ENCODE peak calls at places on chromosomes 6 and 20, in nine cellular contexts. One of them, this sample, is unnamed.

GRCh38 chr6:150320450-150320849 is 48.4 kb upstream of the IYD start:
- DNase-seq in B cell: no peak
- DNase-seq in heart left ventricle: peak
- DNase-seq in fibroblast of the aortic adventitia: peak
- DNase-seq in heart right ventricle: peak
- DNase-seq in CD8-positive, alpha-beta T cell: no peak
- DNase-seq in AG04450: no peak
- DNase-seq in IMR-90: no peak
- DNase-seq in colonic mucosa: no peak
- DNase-seq in this sample: no peak

GRCh38 chr6:6479706-6480250 is 108.7 kb upstream of the LY86 start:
- DNase-seq in heart left ventricle: no peak
- DNase-seq in IMR-90: no peak
- DNase-seq in heart right ventricle: no peak
- DNase-seq in fibroblast of the aortic adventitia: no peak
- DNase-seq in AG04450: no peak
- DNase-seq in colonic mucosa: no peak
- DNase-seq in B cell: no peak
- DNase-seq in CD8-positive, alpha-beta T cell: no peak
- DNase-seq in this sample: no peak

GRCh38 chr6:39934060-39934757 is at the start of gene MOCS1:
- DNase-seq in IMR-90: peak
- DNase-seq in AG04450: peak
- DNase-seq in B cell: no peak
- DNase-seq in fibroblast of the aortic adventitia: peak
- DNase-seq in heart left ventricle: peak
- DNase-seq in colonic mucosa: peak
- DNase-seq in CD8-positive, alpha-beta T cell: peak
- DNase-seq in heart right ventricle: peak
- DNase-seq in this sample: peak

GRCh38 chr6:3310710-3311109 is 52.0 kb downstream of the PSMG4 start:
- DNase-seq in IMR-90: no peak
- DNase-seq in heart left ventricle: no peak
- DNase-seq in heart right ventricle: no peak
- DNase-seq in fibroblast of the aortic adventitia: no peak
- DNase-seq in AG04450: no peak
- DNase-seq in colonic mucosa: no peak
- DNase-seq in B cell: no peak
- DNase-seq in CD8-positive, alpha-beta T cell: no peak
- DNase-seq in this sample: no peak

GRCh38 chr6:167079853-167080297 is 43.0 kb upstream of the CCR6 start:
- DNase-seq in AG04450: no peak
- DNase-seq in heart right ventricle: no peak
- DNase-seq in CD8-positive, alpha-beta T cell: peak
- DNase-seq in colonic mucosa: no peak
- DNase-seq in fibroblast of the aortic adventitia: no peak
- DNase-seq in heart left ventricle: no peak
- DNase-seq in IMR-90: no peak
- DNase-seq in B cell: peak
- DNase-seq in this sample: no peak

GRCh38 chr20:14235355-14235754 is 102.1 kb downstream of the FLRT3 start:
- DNase-seq in heart right ventricle: no peak
- DNase-seq in colonic mucosa: no peak
- DNase-seq in heart left ventricle: no peak
- DNase-seq in AG04450: peak
- DNase-seq in B cell: no peak
- DNase-seq in CD8-positive, alpha-beta T cell: no peak
- DNase-seq in fibroblast of the aortic adventitia: peak
- DNase-seq in IMR-90: peak
- DNase-seq in this sample: peak

GRCh38 chr6:109477725-109478124 is 5.3 kb downstream of the ZBTB24 start:
- DNase-seq in heart left ventricle: no peak
- DNase-seq in heart right ventricle: no peak
- DNase-seq in IMR-90: no peak
- DNase-seq in AG04450: no peak
- DNase-seq in colonic mucosa: no peak
- DNase-seq in fibroblast of the aortic adventitia: no peak
- DNase-seq in B cell: no peak
- DNase-seq in CD8-positive, alpha-beta T cell: no peak
- DNase-seq in this sample: no peak

GRCh38 chr6:165834613-165835259 is 171.7 kb upstream of the PDE10A start:
- DNase-seq in colonic mucosa: peak
- DNase-seq in B cell: no peak
- DNase-seq in heart right ventricle: peak
- DNase-seq in IMR-90: peak
- DNase-seq in AG04450: no peak
- DNase-seq in CD8-positive, alpha-beta T cell: no peak
- DNase-seq in heart left ventricle: peak
- DNase-seq in fibroblast of the aortic adventitia: no peak
- DNase-seq in this sample: no peak

GRCh38 chr20:12966468-12967085 is 42.2 kb upstream of the SPTLC3 start:
- DNase-seq in heart right ventricle: no peak
- DNase-seq in fibroblast of the aortic adventitia: peak
- DNase-seq in B cell: no peak
- DNase-seq in AG04450: peak
- DNase-seq in colonic mucosa: no peak
- DNase-seq in CD8-positive, alpha-beta T cell: no peak
- DNase-seq in heart left ventricle: no peak
- DNase-seq in IMR-90: peak
- DNase-seq in this sample: peak

GRCh38 chr6:148760568-148761531 is 14.0 kb downstream of the UST start:
- DNase-seq in fibroblast of the aortic adventitia: peak
- DNase-seq in IMR-90: peak
- DNase-seq in CD8-positive, alpha-beta T cell: peak
- DNase-seq in AG04450: peak
- DNase-seq in heart right ventricle: peak
- DNase-seq in heart left ventricle: peak
- DNase-seq in colonic mucosa: peak
- DNase-seq in B cell: peak
- DNase-seq in this sample: peak

GRCh38 chr6:44485601-44486000 is 98.1 kb downstream of the CDC5L start:
- DNase-seq in colonic mucosa: no peak
- DNase-seq in AG04450: no peak
- DNase-seq in fibroblast of the aortic adventitia: no peak
- DNase-seq in B cell: no peak
- DNase-seq in IMR-90: no peak
- DNase-seq in heart right ventricle: no peak
- DNase-seq in CD8-positive, alpha-beta T cell: no peak
- DNase-seq in heart left ventricle: no peak
- DNase-seq in this sample: no peak

GRCh38 chr20:32050324-32050723 is 1.7 kb upstream of the HCK start:
- DNase-seq in AG04450: no peak
- DNase-seq in IMR-90: no peak
- DNase-seq in colonic mucosa: no peak
- DNase-seq in fibroblast of the aortic adventitia: no peak
- DNase-seq in CD8-positive, alpha-beta T cell: no peak
- DNase-seq in heart left ventricle: no peak
- DNase-seq in B cell: no peak
- DNase-seq in heart right ventricle: no peak
- DNase-seq in this sample: no peak

GRCh38 chr20:32051720-32052089 is 337 bp upstream of the HCK start:
- DNase-seq in heart right ventricle: no peak
- DNase-seq in colonic mucosa: no peak
- DNase-seq in fibroblast of the aortic adventitia: no peak
- DNase-seq in AG04450: no peak
- DNase-seq in heart left ventricle: no peak
- DNase-seq in CD8-positive, alpha-beta T cell: no peak
- DNase-seq in B cell: no peak
- DNase-seq in IMR-90: no peak
- DNase-seq in this sample: no peak

GRCh38 chr20:32052792-32053362 is 835 bp downstream of the HCK start:
- DNase-seq in heart left ventricle: peak
- DNase-seq in CD8-positive, alpha-beta T cell: no peak
- DNase-seq in heart right ventricle: peak
- DNase-seq in colonic mucosa: peak
- DNase-seq in fibroblast of the aortic adventitia: no peak
- DNase-seq in AG04450: no peak
- DNase-seq in B cell: peak
- DNase-seq in IMR-90: no peak
- DNase-seq in this sample: no peak

GRCh38 chr20:32052090-32052791 is at the start of gene HCK:
- DNase-seq in CD8-positive, alpha-beta T cell: no peak
- DNase-seq in fibroblast of the aortic adventitia: no peak
- DNase-seq in colonic mucosa: no peak
- DNase-seq in IMR-90: no peak
- DNase-seq in heart left ventricle: peak
- DNase-seq in heart right ventricle: no peak
- DNase-seq in AG04450: no peak
- DNase-seq in B cell: peak
- DNase-seq in this sample: no peak

DNA sequence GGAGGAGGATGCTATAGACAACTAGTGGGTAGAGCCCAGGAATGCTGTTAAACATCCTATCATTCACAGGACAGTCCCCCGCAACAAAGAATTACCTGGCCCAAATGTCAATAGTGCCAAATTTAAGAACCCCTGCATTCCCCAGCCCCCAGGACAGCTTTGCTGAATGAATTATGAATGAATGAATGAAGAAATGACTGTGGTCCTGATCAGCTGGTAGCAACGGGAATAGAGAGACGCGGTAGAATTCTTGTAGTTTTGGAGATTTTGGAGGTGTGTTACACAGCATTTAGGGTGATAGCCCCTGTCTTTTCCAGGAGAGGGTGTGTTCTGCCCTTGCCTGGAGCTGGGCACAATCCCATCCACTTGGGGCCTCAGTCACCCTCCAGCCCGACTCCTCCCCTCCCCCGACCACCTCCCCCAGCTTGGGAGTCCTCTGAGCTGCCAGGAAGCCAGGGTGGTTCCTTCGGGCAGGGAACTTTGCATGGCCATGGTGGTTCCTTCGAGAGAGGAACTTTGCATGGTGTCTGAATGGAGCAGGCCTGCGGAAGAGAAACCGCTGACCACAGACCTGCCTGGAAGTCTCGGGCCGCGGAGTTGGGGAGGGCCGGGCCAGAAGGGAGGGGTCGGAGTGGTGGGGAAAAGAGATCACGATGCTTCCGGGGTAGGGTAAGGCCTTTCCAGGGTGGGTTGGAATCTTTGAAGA is 1.0 kb upstream of the HCK start:
- DNase-seq in colonic mucosa: peak
- DNase-seq in IMR-90: no peak
- DNase-seq in B cell: peak
- DNase-seq in AG04450: no peak
- DNase-seq in heart right ventricle: peak
- DNase-seq in heart left ventricle: peak
- DNase-seq in CD8-positive, alpha-beta T cell: no peak
- DNase-seq in fibroblast of the aortic adventitia: no peak
- DNase-seq in this sample: no peak
- TF ChIP-seq CTCF in colonic mucosa: no peak
- TF ChIP-seq CTCF in IMR-90: no peak
- TF ChIP-seq CTCF in B cell: no peak
- TF ChIP-seq CTCF in AG04450: no peak
- TF ChIP-seq CTCF in heart right ventricle: no peak
- TF ChIP-seq CTCF in heart left ventricle: no peak
- TF ChIP-seq CTCF in CD8-positive, alpha-beta T cell: no peak
- TF ChIP-seq CTCF in fibroblast of the aortic adventitia: no peak
- TF ChIP-seq CTCF in this sample: no peak

DNA sequence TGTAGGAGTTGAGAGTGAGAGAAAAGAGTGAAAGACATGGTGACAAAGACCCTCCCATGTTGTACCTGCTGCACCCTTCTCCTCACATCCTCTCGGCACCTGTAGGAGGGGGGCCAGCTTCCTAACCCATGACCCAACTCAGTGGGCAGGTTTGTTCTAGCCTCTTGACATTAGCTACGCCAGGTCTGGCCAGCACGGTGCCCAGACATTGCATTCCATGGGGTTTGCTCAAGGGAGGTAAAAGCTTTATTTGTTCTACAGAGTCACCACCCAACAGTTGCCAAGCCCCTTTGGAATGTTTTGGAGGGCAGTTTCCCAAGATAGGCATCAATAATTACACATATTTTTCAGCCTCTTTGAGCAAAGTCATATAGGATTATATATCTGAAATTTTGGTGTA is 22.7 kb upstream of the TGM6 start:
- DNase-seq in colonic mucosa: no peak
- DNase-seq in heart right ventricle: no peak
- DNase-seq in fibroblast of the aortic adventitia: no peak
- DNase-seq in heart left ventricle: no peak
- DNase-seq in AG04450: no peak
- DNase-seq in B cell: no peak
- DNase-seq in CD8-positive, alpha-beta T cell: no peak
- DNase-seq in IMR-90: no peak
- DNase-seq in this sample: no peak
- TF ChIP-seq CTCF in colonic mucosa: no peak
- TF ChIP-seq CTCF in heart right ventricle: no peak
- TF ChIP-seq CTCF in fibroblast of the aortic adventitia: no peak
- TF ChIP-seq CTCF in heart left ventricle: no peak
- TF ChIP-seq CTCF in AG04450: no peak
- TF ChIP-seq CTCF in B cell: no peak
- TF ChIP-seq CTCF in CD8-positive, alpha-beta T cell: no peak
- TF ChIP-seq CTCF in IMR-90: no peak
- TF ChIP-seq CTCF in this sample: no peak

DNA sequence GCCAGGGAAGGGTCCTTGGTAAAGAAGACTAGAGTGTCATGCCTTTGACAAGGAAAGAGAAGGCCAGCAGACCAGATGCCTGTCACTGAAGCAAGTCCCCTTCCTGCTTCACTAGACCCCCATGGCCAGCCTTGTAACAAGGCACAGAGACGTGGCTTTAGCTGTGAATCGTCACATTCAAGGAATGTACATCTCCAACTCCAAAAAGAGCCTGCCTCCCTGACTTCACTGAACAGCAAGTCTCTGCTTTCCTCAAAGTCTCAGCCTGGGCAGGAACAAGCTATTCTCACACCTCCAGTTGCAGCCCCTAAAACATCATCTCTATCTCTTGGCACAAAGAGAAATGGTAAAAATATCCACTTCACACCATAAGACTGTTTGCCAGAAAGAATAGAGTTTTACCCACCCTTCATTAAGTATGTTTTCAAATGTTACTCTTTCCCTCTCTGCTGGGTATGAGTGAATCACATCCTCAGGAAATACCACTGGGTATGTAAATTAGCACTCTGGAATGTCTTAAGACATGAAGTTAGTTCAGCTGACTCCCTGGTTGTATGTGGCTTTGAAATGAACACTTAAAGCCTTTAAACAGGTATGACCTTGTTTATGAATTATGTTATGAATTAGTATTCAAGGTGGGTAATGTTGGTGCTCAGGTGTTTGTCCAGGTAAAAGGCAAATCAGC is 46.4 kb upstream of the NT5E start:
- DNase-seq in heart left ventricle: no peak
- DNase-seq in IMR-90: peak
- DNase-seq in colonic mucosa: no peak
- DNase-seq in CD8-positive, alpha-beta T cell: no peak
- DNase-seq in heart right ventricle: no peak
- DNase-seq in fibroblast of the aortic adventitia: peak
- DNase-seq in AG04450: no peak
- DNase-seq in B cell: no peak
- DNase-seq in this sample: no peak
- TF ChIP-seq CTCF in heart left ventricle: no peak
- TF ChIP-seq CTCF in IMR-90: no peak
- TF ChIP-seq CTCF in colonic mucosa: no peak
- TF ChIP-seq CTCF in CD8-positive, alpha-beta T cell: no peak
- TF ChIP-seq CTCF in heart right ventricle: no peak
- TF ChIP-seq CTCF in fibroblast of the aortic adventitia: no peak
- TF ChIP-seq CTCF in AG04450: no peak
- TF ChIP-seq CTCF in B cell: no peak
- TF ChIP-seq CTCF in this sample: no peak

DNA sequence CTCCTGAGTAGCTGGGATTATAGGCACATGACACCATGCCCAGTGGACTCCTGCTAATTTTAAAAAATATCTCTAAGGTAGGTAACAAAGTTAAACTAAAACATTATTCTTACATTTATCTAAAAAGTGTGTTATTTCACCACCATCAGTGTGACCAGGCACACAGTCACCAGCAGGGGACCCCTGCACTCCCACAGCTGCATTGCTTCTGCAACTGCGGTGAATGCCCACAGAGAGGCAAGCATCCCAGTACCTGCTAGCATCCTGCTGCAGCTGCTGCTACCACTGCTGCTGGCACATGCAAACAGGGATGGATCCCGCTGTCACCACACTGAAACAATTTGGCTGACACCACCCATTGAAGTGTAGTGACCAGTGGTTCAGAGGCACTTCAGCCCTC is 21.9 kb upstream of the EPB41L2 start:
- DNase-seq in AG04450: no peak
- DNase-seq in B cell: no peak
- DNase-seq in IMR-90: no peak
- DNase-seq in colonic mucosa: no peak
- DNase-seq in fibroblast of the aortic adventitia: no peak
- DNase-seq in heart left ventricle: no peak
- DNase-seq in CD8-positive, alpha-beta T cell: no peak
- DNase-seq in heart right ventricle: no peak
- DNase-seq in this sample: no peak
- TF ChIP-seq CTCF in AG04450: peak
- TF ChIP-seq CTCF in B cell: no peak
- TF ChIP-seq CTCF in IMR-90: no peak
- TF ChIP-seq CTCF in colonic mucosa: no peak
- TF ChIP-seq CTCF in fibroblast of the aortic adventitia: no peak
- TF ChIP-seq CTCF in heart left ventricle: no peak
- TF ChIP-seq CTCF in CD8-positive, alpha-beta T cell: no peak
- TF ChIP-seq CTCF in heart right ventricle: no peak
- TF ChIP-seq CTCF in this sample: no peak